ENCODE peak calls at places on chromosomes 7 and 10, in six cellular contexts. G is A549, E is IMR-90, T is cardiac muscle cell, M is keratinocyte, S is lung. U is an unnamed sample.

GRCh38 chr7:90412458-90413184 is 9.4 kb downstream of the CLDN12 start:
- DNase-seq in G (no peak), E (no peak), T (no peak), M (no peak), S (no peak), U (peak; percentile 74)

GRCh38 chr10:46287846-46288480 is 1.2 kb downstream of the ANTXRL start:
- DNase-seq in G (no peak), E (no peak), T (no peak), M (no peak), S (peak; percentile 45), U (peak; percentile 49)

GRCh38 chr10:77602231-77602912 is 35.2 kb downstream of the KCNMA1 start:
- DNase-seq in G (no peak), E (peak; percentile 89), T (no peak), M (no peak), S (no peak), U (no peak)

GRCh38 chr7:71591876-71592275 is 459.9 kb downstream of the GALNT17 start:
- DNase-seq in G (no peak), E (no peak), T (no peak), M (no peak), S (no peak), U (no peak)

GRCh38 chr7:156889089-156889488 is 3.9 kb downstream of the LMBR1 start:
- DNase-seq in G (no peak), E (peak; percentile 61), T (no peak), M (no peak), S (no peak), U (no peak)

GRCh38 chr10:125606406-125606805 is 76.6 kb downstream of the TEX36 start:
- DNase-seq in G (no peak), E (no peak), T (no peak), M (no peak), S (no peak), U (no peak)

GRCh38 chr7:74262639-74263398 is 8.6 kb upstream of the RFC2 start:
- DNase-seq in G (no peak), E (no peak), T (no peak), M (no peak), S (no peak), U (no peak)

GRCh38 chr7:48009954-48010353 is 19.0 kb downstream of the SUN3 start:
- DNase-seq in G (no peak), E (no peak), T (no peak), M (no peak), S (no peak), U (no peak)

GRCh38 chr10:49253340-49253739 is 45.6 kb upstream of the C10orf71 start:
- DNase-seq in G (no peak), E (no peak), T (no peak), M (no peak), S (no peak), U (no peak)

GRCh38 chr7:112201421-112201820 is 4.8 kb downstream of the DOCK4 start:
- DNase-seq in G (no peak), E (peak; percentile 86), T (no peak), M (peak; percentile 90), S (no peak), U (no peak)

GRCh38 chr10:95660283-95660682 is 3.8 kb upstream of the ALDH18A1 start:
- DNase-seq in G (no peak), E (peak; percentile 64), T (no peak), M (no peak), S (no peak), U (no peak)

GRCh38 chr10:62545667-62546066 is 171.5 kb downstream of the ZNF365 start:
- DNase-seq in G (no peak), E (peak; percentile 39), T (no peak), M (no peak), S (no peak), U (no peak)

GRCh38 chr7:130141161-130141857 is 63.9 kb downstream of the TMEM209 start:
- DNase-seq in G (no peak), E (peak; percentile 73), T (peak; percentile 80), M (no peak), S (peak; percentile 89), U (peak; percentile 78)

GRCh38 chr10:43313901-43314300 is 47.0 kb upstream of the RASGEF1A start:
- DNase-seq in G (no peak), E (no peak), T (no peak), M (no peak), S (no peak), U (no peak)

GRCh38 chr10:123769647-123770046 is 103.5 kb downstream of the GPR26 start:
- DNase-seq in G (no peak), E (no peak), T (peak; percentile 17), M (no peak), S (no peak), U (no peak)

GRCh38 chr10:32938554-32939061 is 19.4 kb downstream of the ITGB1 start:
- DNase-seq in G (no peak), E (no peak), T (peak; percentile 44), M (no peak), S (no peak), U (no peak)

GRCh38 chr7:113113912-113114311 is 4.4 kb downstream of the SMIM30 start:
- DNase-seq in G (no peak), E (no peak), T (no peak), M (no peak), S (no peak), U (no peak)

GRCh38 chr7:1229956-1230355 is 2.7 kb upstream of the UNCX start:
- DNase-seq in G (no peak), E (no peak), T (peak; percentile 22), M (no peak), S (no peak), U (no peak)

GRCh38 chr10:3090388-3090787 is 23.0 kb downstream of the PFKP start:
- DNase-seq in G (no peak), E (no peak), T (no peak), M (no peak), S (no peak), U (no peak)

GRCh38 chr7:55550010-55550409 is 22.3 kb downstream of the VOPP1 start:
- DNase-seq in G (no peak), E (no peak), T (no peak), M (no peak), S (no peak), U (peak; percentile 41)

GRCh38 chr7:150945853-150946825 is 32.0 kb downstream of the KCNH2 start:
- DNase-seq in G (no peak), E (no peak), T (no peak), M (no peak), S (no peak), U (peak; percentile 51)

GRCh38 chr7:150903627-150904026 is 51.3 kb downstream of the AOC1 start:
- DNase-seq in G (no peak), E (peak; percentile 81), T (no peak), M (no peak), S (peak; percentile 70), U (peak; percentile 78)

GRCh38 chr10:131000244-131000643 is 311.3 kb downstream of the TCERG1L start:
- DNase-seq in G (no peak), E (no peak), T (no peak), M (no peak), S (peak; percentile 16), U (no peak)

GRCh38 chr10:49767752-49768151 is 5.6 kb upstream of the OGDHL start:
- DNase-seq in G (no peak), E (no peak), T (no peak), M (no peak), S (no peak), U (no peak)

DNA sequence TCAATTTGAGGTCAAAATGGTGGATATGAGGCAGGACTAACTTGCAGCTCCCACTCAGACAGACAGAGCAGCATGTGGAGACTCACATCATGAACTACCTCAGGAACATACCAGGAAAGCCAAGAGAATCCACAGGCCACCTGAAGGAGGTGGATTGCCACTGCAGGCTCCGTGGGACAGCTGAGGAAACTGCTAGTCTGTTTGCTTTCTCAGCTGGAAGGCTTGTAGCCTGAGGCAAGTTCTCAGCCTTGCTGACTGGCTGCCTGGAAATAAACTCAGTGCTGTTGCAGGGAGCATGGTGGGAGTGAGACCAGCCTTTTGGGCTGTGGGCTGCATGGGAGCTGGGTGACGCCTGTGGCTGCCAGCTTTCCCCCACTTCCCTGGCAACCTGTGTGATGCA is 202.9 kb downstream of the ZNF248 start:
- DNase-seq in G (no peak), E (no peak), T (no peak), M (no peak), S (no peak), U (no peak)
- H3K27ac ChIP-seq in G (no peak overlapping the region), E (no peak overlapping the region), T (no peak overlapping the region), M (no peak overlapping the region), S (no peak overlapping the region), U (no peak overlapping the region)

GRCh38 chr7:41028591-41028990 is 674.3 kb downstream of the INHBA start:
- DNase-seq in G (no peak), E (no peak), T (no peak), M (no peak), S (no peak), U (no peak)
- TF ChIP-seq CTCF in G (no peak), E (no peak), T (no peak), M (no peak), S (no peak), U (no peak)

GRCh38 chr7:106895246-106895864 is 30.3 kb downstream of the PIK3CG start:
- DNase-seq in G (no peak), E (no peak), T (no peak), M (no peak), S (no peak), U (peak; percentile 21)
- H3K4me3 ChIP-seq in G (no peak overlapping the region), E (no peak overlapping the region), T (no peak overlapping the region), M (no peak overlapping the region), S (no peak overlapping the region), U (no peak overlapping the region)

DNA sequence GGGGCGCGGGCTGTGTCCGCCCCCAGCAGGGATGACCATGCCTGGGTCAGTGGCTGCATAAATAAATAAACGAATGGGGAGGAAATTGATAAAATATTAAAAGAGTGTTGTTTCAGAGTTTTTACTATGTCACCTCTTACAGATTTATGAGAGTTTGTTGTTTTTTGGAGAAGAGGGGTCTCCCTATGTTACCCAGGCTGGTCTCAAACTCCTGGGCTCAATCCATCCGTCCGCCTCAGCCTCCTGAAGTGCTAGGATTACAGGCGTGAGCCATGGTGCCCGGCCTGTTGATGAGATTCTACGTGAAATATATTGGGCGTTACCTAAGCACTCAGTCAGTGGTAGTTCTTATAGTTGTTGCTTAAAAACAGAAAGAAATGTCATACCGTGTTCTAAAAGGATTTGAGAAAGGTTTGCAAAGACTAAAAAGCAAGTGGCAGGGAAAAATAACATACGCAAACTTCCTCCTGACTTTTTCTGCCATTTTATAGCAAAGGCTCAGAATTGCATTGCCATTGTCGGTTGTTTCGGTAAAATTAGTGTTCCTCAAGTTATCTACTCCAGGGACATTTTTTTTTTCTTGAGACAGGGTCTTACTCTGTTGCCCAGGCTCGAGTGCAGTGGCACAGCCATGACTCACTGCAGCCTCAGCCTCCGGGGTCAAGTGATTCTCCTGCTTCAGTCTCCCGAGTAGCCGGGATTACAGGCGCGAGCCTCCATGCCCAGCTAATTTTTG is 39.5 kb upstream of the FOXK1 start:
- DNase-seq in G (no peak), E (no peak), T (no peak), M (no peak), S (no peak), U (no peak)
- H3K27ac ChIP-seq in G (peak overlapping the region; percentile 98), E (peak overlapping the region; percentile 97), T (peak overlapping the region; percentile 32), M (peak overlapping the region; percentile 82), S (peak overlapping the region; percentile 92), U (peak overlapping the region; percentile 87)

U was measured in breast epithelium.